ENCODE peak calls at places on chromosomes 13 and 19, in nine cellular contexts. J, C, B, H, O, D, G, E and T are unnamed samples.

GRCh38 chr13:49225358-49226042 is 5.4 kb downstream of the MLNR start:
- DNase-seq in J (no peak), C (no peak), B (no peak), H (peak), O (peak), D (no peak), G (no peak), E (no peak), T (no peak)

GRCh38 chr13:70347947-70348620 is 239.8 kb upstream of the KLHL1 start:
- DNase-seq in J (no peak), C (no peak), B (no peak), H (no peak), O (no peak), D (no peak), G (no peak), E (no peak), T (no peak)

GRCh38 chr13:95447766-95448165 is 104.8 kb upstream of the CLDN10 start:
- DNase-seq in J (no peak), C (no peak), B (no peak), H (no peak), O (no peak), D (no peak), G (no peak), E (no peak), T (no peak)

GRCh38 chr13:110327036-110327790 is 20.1 kb downstream of the COL4A2 start:
- DNase-seq in J (no peak), C (no peak), B (no peak), H (no peak), O (no peak), D (no peak), G (no peak), E (no peak), T (no peak)

GRCh38 chr19:39677931-39678889 is 22.5 kb downstream of the LGALS16 start:
- DNase-seq in J (no peak), C (no peak), B (no peak), H (peak), O (no peak), D (no peak), G (no peak), E (no peak), T (no peak)

GRCh38 chr19:28466107-28467045 is 746.6 kb downstream of the UQCRFS1 start:
- DNase-seq in J (no peak), C (no peak), B (peak), H (peak), O (peak), D (no peak), G (peak), E (no peak), T (no peak)

GRCh38 chr19:30545752-30546151 is 173.6 kb downstream of the ZNF536 start:
- DNase-seq in J (no peak), C (no peak), B (no peak), H (no peak), O (no peak), D (no peak), G (no peak), E (no peak), T (no peak)

GRCh38 chr13:100443278-100443997 is 145.2 kb downstream of the GGACT start:
- DNase-seq in J (no peak), C (no peak), B (no peak), H (no peak), O (no peak), D (no peak), G (no peak), E (no peak), T (no peak)

GRCh38 chr13:31878955-31879354 is 139.6 kb downstream of the RXFP2 start:
- DNase-seq in J (no peak), C (no peak), B (no peak), H (no peak), O (no peak), D (no peak), G (no peak), E (no peak), T (no peak)

GRCh38 chr19:44552324-44552723 is 22.8 kb upstream of the CEACAM20 start:
- DNase-seq in J (no peak), C (no peak), B (no peak), H (peak), O (no peak), D (peak), G (peak), E (no peak), T (no peak)

GRCh38 chr19:23525265-23525862 is 130.1 kb upstream of the ZNF91 start:
- DNase-seq in J (no peak), C (no peak), B (no peak), H (no peak), O (no peak), D (no peak), G (peak), E (no peak), T (no peak)

GRCh38 chr13:32267836-32268439 is 47.2 kb downstream of the ZAR1L start:
- DNase-seq in J (no peak), C (no peak), B (no peak), H (peak), O (no peak), D (no peak), G (peak), E (no peak), T (no peak)

GRCh38 chr13:66967825-66968597 is 262.1 kb downstream of the PCDH9 start:
- DNase-seq in J (no peak), C (no peak), B (no peak), H (no peak), O (no peak), D (no peak), G (no peak), E (no peak), T (no peak)

GRCh38 chr13:84655677-84656076 is 773.4 kb upstream of the SLITRK1 start:
- DNase-seq in J (no peak), C (no peak), B (no peak), H (no peak), O (no peak), D (peak), G (no peak), E (no peak), T (no peak)

GRCh38 chr19:6267552-6268381 is 12.0 kb downstream of the MLLT1 start:
- DNase-seq in J (no peak), C (no peak), B (no peak), H (no peak), O (no peak), D (no peak), G (no peak), E (no peak), T (no peak)